ENCODE peak calls at places on chromosomes 7 and 10, in four cellular contexts. One of them, this sample, is unnamed.

GRCh38 chr10:119750391-119751230 is 24.8 kb downstream of the INPP5F start:
- DNase-seq in H9: peak
- DNase-seq in choroid plexus epithelial cell: peak
- DNase-seq in Calu3: peak
- DNase-seq in this sample: peak

GRCh38 chr7:157139142-157140117 is 704 bp downstream of the UBE3C start:
- DNase-seq in H9: no peak
- DNase-seq in choroid plexus epithelial cell: peak
- DNase-seq in Calu3: peak
- DNase-seq in this sample: peak

GRCh38 chr7:90726623-90727022 is 130.5 kb downstream of the CDK14 start:
- DNase-seq in H9: no peak
- DNase-seq in choroid plexus epithelial cell: peak
- DNase-seq in Calu3: peak
- DNase-seq in this sample: no peak

GRCh38 chr7:142385528-142386340 is 127.9 kb upstream of the PRSS58 start:
- DNase-seq in H9: peak
- DNase-seq in choroid plexus epithelial cell: peak
- DNase-seq in Calu3: peak
- DNase-seq in this sample: no peak

GRCh38 chr10:49361178-49361554 is 34.7 kb downstream of the DRGX start:
- DNase-seq in H9: no peak
- DNase-seq in choroid plexus epithelial cell: no peak
- DNase-seq in Calu3: no peak
- DNase-seq in this sample: no peak

GRCh38 chr7:106415433-106415832 is 130.7 kb upstream of the NAMPT start:
- DNase-seq in H9: no peak
- DNase-seq in choroid plexus epithelial cell: peak
- DNase-seq in Calu3: no peak
- DNase-seq in this sample: no peak

GRCh38 chr7:92020636-92021035 is 80.0 kb downstream of the AKAP9 start:
- DNase-seq in H9: no peak
- DNase-seq in choroid plexus epithelial cell: peak
- DNase-seq in Calu3: no peak
- DNase-seq in this sample: no peak

GRCh38 chr10:31549936-31550335 is 230.9 kb downstream of the ZEB1 start:
- DNase-seq in H9: no peak
- DNase-seq in choroid plexus epithelial cell: peak
- DNase-seq in Calu3: no peak
- DNase-seq in this sample: no peak

GRCh38 chr10:131978366-131978765 is 3.4 kb downstream of the BNIP3 start:
- DNase-seq in H9: no peak
- DNase-seq in choroid plexus epithelial cell: no peak
- DNase-seq in Calu3: no peak
- DNase-seq in this sample: no peak

GRCh38 chr10:1363466-1364121 is 307.4 kb downstream of the WDR37 start:
- DNase-seq in H9: no peak
- DNase-seq in choroid plexus epithelial cell: no peak
- DNase-seq in Calu3: no peak
- DNase-seq in this sample: no peak

GRCh38 chr10:14838582-14839304 is 637 bp downstream of the HSPA14 start:
- DNase-seq in H9: peak
- DNase-seq in choroid plexus epithelial cell: peak
- DNase-seq in Calu3: peak
- DNase-seq in this sample: peak

GRCh38 chr7:50342616-50343114 is 38.1 kb downstream of the IKZF1 start:
- DNase-seq in H9: no peak
- DNase-seq in choroid plexus epithelial cell: peak
- DNase-seq in Calu3: no peak
- DNase-seq in this sample: no peak

GRCh38 chr10:33204049-33204448 is 130.4 kb downstream of the NRP1 start:
- DNase-seq in H9: no peak
- DNase-seq in choroid plexus epithelial cell: no peak
- DNase-seq in Calu3: no peak
- DNase-seq in this sample: no peak

GRCh38 chr7:2108501-2109250 is 124.1 kb downstream of the MAD1L1 start:
- DNase-seq in H9: no peak
- DNase-seq in choroid plexus epithelial cell: no peak
- DNase-seq in Calu3: no peak
- DNase-seq in this sample: no peak

GRCh38 chr10:89120931-89121907 is 85.9 kb downstream of the CH25H start:
- DNase-seq in H9: no peak
- DNase-seq in choroid plexus epithelial cell: peak
- DNase-seq in Calu3: no peak
- DNase-seq in this sample: no peak

GRCh38 chr10:5319863-5320262 is 44.9 kb upstream of the UCN3 start:
- DNase-seq in H9: no peak
- DNase-seq in choroid plexus epithelial cell: no peak
- DNase-seq in Calu3: no peak
- DNase-seq in this sample: no peak

GRCh38 chr10:30730306-30730705 is 100.8 kb upstream of the LYZL2 start:
- DNase-seq in H9: no peak
- DNase-seq in choroid plexus epithelial cell: no peak
- DNase-seq in Calu3: no peak
- DNase-seq in this sample: no peak

GRCh38 chr10:85679061-85679460 is 687.5 kb downstream of the GRID1 start:
- DNase-seq in H9: no peak
- DNase-seq in choroid plexus epithelial cell: no peak
- DNase-seq in Calu3: no peak
- DNase-seq in this sample: no peak

GRCh38 chr10:84530724-84531325 is 202.4 kb downstream of the CCSER2 start:
- DNase-seq in H9: no peak
- DNase-seq in choroid plexus epithelial cell: no peak
- DNase-seq in Calu3: no peak
- DNase-seq in this sample: no peak

GRCh38 chr7:82816272-82816671 is 346.4 kb downstream of the PCLO start:
- DNase-seq in H9: no peak
- DNase-seq in choroid plexus epithelial cell: no peak
- DNase-seq in Calu3: no peak
- DNase-seq in this sample: no peak

GRCh38 chr7:26705567-26705966 is 158.8 kb downstream of the SKAP2 start:
- DNase-seq in H9: no peak
- DNase-seq in choroid plexus epithelial cell: peak
- DNase-seq in Calu3: peak
- DNase-seq in this sample: no peak

GRCh38 chr7:32206987-32207386 is 136.8 kb upstream of the PDE1C start:
- DNase-seq in H9: peak
- DNase-seq in choroid plexus epithelial cell: peak
- DNase-seq in Calu3: peak
- DNase-seq in this sample: no peak

GRCh38 chr7:86900886-86901285 is 158.6 kb downstream of the ELAPOR2 start:
- DNase-seq in H9: no peak
- DNase-seq in choroid plexus epithelial cell: no peak
- DNase-seq in Calu3: no peak
- DNase-seq in this sample: no peak

GRCh38 chr7:86908948-86909347 is 150.5 kb downstream of the ELAPOR2 start:
- DNase-seq in H9: no peak
- DNase-seq in choroid plexus epithelial cell: peak
- DNase-seq in Calu3: no peak
- DNase-seq in this sample: no peak

GRCh38 chr7:86904949-86905834 is 154.3 kb downstream of the ELAPOR2 start:
- DNase-seq in H9: no peak
- DNase-seq in choroid plexus epithelial cell: peak
- DNase-seq in Calu3: peak
- DNase-seq in this sample: no peak
- TF ChIP-seq CTCF in H9: peak
- TF ChIP-seq CTCF in choroid plexus epithelial cell: peak
- TF ChIP-seq CTCF in Calu3: peak
- TF ChIP-seq CTCF in this sample: no peak

GRCh38 chr7:88358881-88359280 is 52.2 kb upstream of the STEAP4 start:
- DNase-seq in H9: no peak
- DNase-seq in choroid plexus epithelial cell: no peak
- DNase-seq in Calu3: no peak
- DNase-seq in this sample: no peak

GRCh38 chr7:88354999-88355398 is 48.3 kb upstream of the STEAP4 start:
- DNase-seq in H9: no peak
- DNase-seq in choroid plexus epithelial cell: no peak
- DNase-seq in Calu3: no peak
- DNase-seq in this sample: no peak

GRCh38 chr7:88357794-88358533 is 51.3 kb upstream of the STEAP4 start:
- DNase-seq in H9: no peak
- DNase-seq in choroid plexus epithelial cell: peak
- DNase-seq in Calu3: no peak
- DNase-seq in this sample: no peak

GRCh38 chr7:88358534-88358838 is 51.8 kb upstream of the STEAP4 start:
- DNase-seq in H9: no peak
- DNase-seq in choroid plexus epithelial cell: no peak
- DNase-seq in Calu3: no peak
- DNase-seq in this sample: no peak

DNA sequence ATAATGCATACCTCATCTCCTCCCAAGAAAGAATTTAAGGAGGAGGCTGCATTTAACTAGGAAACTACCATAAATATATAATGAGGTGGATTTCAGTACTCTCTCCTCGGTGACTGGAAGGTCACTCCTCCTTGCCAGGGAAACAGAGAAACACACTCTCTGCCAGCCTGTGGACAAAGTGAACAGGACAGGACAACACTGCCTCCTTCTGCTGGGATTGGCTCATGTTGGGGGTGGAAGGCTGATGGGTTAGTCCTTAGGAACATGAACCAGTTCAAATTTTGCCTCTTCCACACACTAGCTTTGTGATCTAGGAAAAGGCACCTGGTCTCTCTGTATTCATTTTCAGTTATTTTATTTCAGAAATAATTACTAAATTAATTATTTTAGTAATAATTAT is 50.6 kb upstream of the STEAP4 start:
- DNase-seq in H9: no peak
- DNase-seq in choroid plexus epithelial cell: peak
- DNase-seq in Calu3: peak
- DNase-seq in this sample: no peak
- TF ChIP-seq CTCF in H9: peak
- TF ChIP-seq CTCF in choroid plexus epithelial cell: peak
- TF ChIP-seq CTCF in Calu3: no peak
- TF ChIP-seq CTCF in this sample: no peak

GRCh38 chr7:125316451-125316850 is 386.8 kb upstream of the POT1 start:
- DNase-seq in H9: peak
- DNase-seq in choroid plexus epithelial cell: peak
- DNase-seq in Calu3: peak
- DNase-seq in this sample: no peak
- TF ChIP-seq CTCF in H9: peak
- TF ChIP-seq CTCF in choroid plexus epithelial cell: peak
- TF ChIP-seq CTCF in Calu3: peak
- TF ChIP-seq CTCF in this sample: no peak

DNA sequence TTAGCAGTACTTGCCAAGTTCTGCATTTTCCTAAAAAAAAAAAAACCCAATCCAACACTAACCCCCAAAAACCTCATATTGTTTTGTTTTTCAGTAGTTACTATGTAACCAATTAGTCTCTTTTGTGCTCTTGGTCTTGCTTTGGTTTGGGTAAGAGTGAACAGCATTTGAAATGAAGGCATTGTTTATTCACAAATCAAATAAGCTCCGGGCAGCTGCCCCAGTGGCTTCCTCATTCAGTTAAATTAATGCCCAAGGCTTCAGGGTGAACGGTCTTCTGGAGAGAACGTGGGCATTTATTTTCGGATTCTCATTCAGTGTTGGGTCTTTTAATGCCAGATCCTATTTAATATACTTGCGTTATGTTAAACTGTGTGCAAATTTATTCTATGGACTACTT is 108.7 kb downstream of the GFRA1 start:
- DNase-seq in H9: no peak
- DNase-seq in choroid plexus epithelial cell: no peak
- DNase-seq in Calu3: no peak
- DNase-seq in this sample: no peak
- TF ChIP-seq CTCF in H9: no peak
- TF ChIP-seq CTCF in choroid plexus epithelial cell: no peak
- TF ChIP-seq CTCF in Calu3: no peak
- TF ChIP-seq CTCF in this sample: no peak

DNA sequence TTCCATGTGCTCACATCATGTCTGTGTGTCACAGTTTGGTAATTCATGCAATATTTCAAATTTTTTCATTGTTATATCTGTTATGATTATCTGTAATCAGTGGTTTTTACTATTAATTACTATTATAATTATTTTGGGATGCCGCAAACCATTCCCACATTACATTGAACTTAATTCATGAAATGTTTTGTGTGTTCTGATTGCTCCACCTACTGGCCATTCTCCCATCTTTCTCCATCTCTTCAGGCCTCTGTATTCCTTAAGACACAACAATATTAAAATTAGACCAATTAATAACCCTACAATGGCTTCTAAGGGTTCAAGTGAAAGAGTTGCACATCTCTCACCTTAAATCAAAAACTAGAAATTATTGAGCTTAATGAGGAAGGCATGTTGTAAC is 398.5 kb downstream of the PCDH15 start:
- DNase-seq in H9: no peak
- DNase-seq in choroid plexus epithelial cell: peak
- DNase-seq in Calu3: peak
- DNase-seq in this sample: no peak
- TF ChIP-seq CTCF in H9: peak
- TF ChIP-seq CTCF in choroid plexus epithelial cell: peak
- TF ChIP-seq CTCF in Calu3: peak
- TF ChIP-seq CTCF in this sample: no peak

GRCh38 chr10:70536196-70536920 is 57.8 kb downstream of the PALD1 start:
- DNase-seq in H9: no peak
- DNase-seq in choroid plexus epithelial cell: peak
- DNase-seq in Calu3: no peak
- DNase-seq in this sample: no peak
- TF ChIP-seq CTCF in H9: no peak
- TF ChIP-seq CTCF in choroid plexus epithelial cell: peak
- TF ChIP-seq CTCF in Calu3: no peak
- TF ChIP-seq CTCF in this sample: no peak

GRCh38 chr10:126158090-126158489 is 230.2 kb downstream of the ADAM12 start:
- DNase-seq in H9: no peak
- DNase-seq in choroid plexus epithelial cell: no peak
- DNase-seq in Calu3: no peak
- DNase-seq in this sample: no peak

GRCh38 chr10:126160571-126160970 is 227.7 kb downstream of the ADAM12 start:
- DNase-seq in H9: peak
- DNase-seq in choroid plexus epithelial cell: no peak
- DNase-seq in Calu3: no peak
- DNase-seq in this sample: no peak

GRCh38 chr10:126158537-126158936 is 229.7 kb downstream of the ADAM12 start:
- DNase-seq in H9: no peak
- DNase-seq in choroid plexus epithelial cell: no peak
- DNase-seq in Calu3: no peak
- DNase-seq in this sample: no peak

GRCh38 chr10:126161691-126162090 is 226.6 kb downstream of the ADAM12 start:
- DNase-seq in H9: no peak
- DNase-seq in choroid plexus epithelial cell: no peak
- DNase-seq in Calu3: no peak
- DNase-seq in this sample: no peak

GRCh38 chr10:126160971-126161630 is 227.2 kb downstream of the ADAM12 start:
- DNase-seq in H9: peak
- DNase-seq in choroid plexus epithelial cell: peak
- DNase-seq in Calu3: no peak
- DNase-seq in this sample: no peak
- TF ChIP-seq CTCF in H9: peak
- TF ChIP-seq CTCF in choroid plexus epithelial cell: peak
- TF ChIP-seq CTCF in Calu3: no peak
- TF ChIP-seq CTCF in this sample: no peak

DNA sequence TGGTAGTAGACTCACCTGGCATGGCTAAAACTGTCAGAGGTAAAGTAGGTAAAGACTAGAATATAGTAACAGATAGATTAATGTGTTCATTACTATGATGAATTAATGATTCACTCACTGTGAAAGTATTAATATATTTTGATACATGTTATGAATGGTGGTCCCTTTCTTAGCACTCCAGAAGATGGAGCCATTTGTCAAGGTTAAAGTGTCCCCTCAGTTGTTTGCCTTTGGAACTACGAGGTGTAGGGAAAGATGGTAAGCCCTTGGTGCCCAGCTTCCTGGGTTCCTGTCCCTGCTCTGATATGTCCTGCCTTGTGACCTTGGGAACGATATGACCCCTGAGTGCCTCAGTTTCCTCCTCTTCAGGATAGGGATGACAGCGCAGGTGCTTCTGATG is 49.4 kb downstream of the HTRA1 start:
- DNase-seq in H9: no peak
- DNase-seq in choroid plexus epithelial cell: no peak
- DNase-seq in Calu3: no peak
- DNase-seq in this sample: no peak
- TF ChIP-seq CTCF in H9: no peak
- TF ChIP-seq CTCF in choroid plexus epithelial cell: no peak
- TF ChIP-seq CTCF in Calu3: no peak
- TF ChIP-seq CTCF in this sample: no peak

This sample was measured in ovary.